ENCODE peak calls at places on chromosomes 1 and 21, in six cellular contexts. One of them, this sample, is unnamed.

GRCh38 chr1:200838676-200839445 is 33.9 kb upstream of the GPR25 start:
- DNase-seq in left lung: no peak
- DNase-seq in cardiac muscle cell: peak
- DNase-seq in lower leg skin: no peak
- DNase-seq in BE2C: no peak
- DNase-seq in left ventricle myocardium inferior: no peak
- DNase-seq in this sample: no peak

GRCh38 chr1:8162168-8162567 is 136.1 kb upstream of the ERRFI1 start:
- DNase-seq in left ventricle myocardium inferior: no peak
- DNase-seq in BE2C: no peak
- DNase-seq in left lung: no peak
- DNase-seq in lower leg skin: no peak
- DNase-seq in cardiac muscle cell: no peak
- DNase-seq in this sample: no peak

GRCh38 chr1:75861831-75862230 is 65.1 kb downstream of the MSH4 start:
- DNase-seq in cardiac muscle cell: no peak
- DNase-seq in lower leg skin: no peak
- DNase-seq in left ventricle myocardium inferior: no peak
- DNase-seq in BE2C: no peak
- DNase-seq in left lung: no peak
- DNase-seq in this sample: no peak

GRCh38 chr1:214277704-214278635 is 3.0 kb upstream of the SMYD2 start:
- DNase-seq in left ventricle myocardium inferior: no peak
- DNase-seq in cardiac muscle cell: peak
- DNase-seq in BE2C: no peak
- DNase-seq in left lung: no peak
- DNase-seq in lower leg skin: no peak
- DNase-seq in this sample: no peak

GRCh38 chr1:233211595-233211994 is 83.9 kb downstream of the PCNX2 start:
- DNase-seq in cardiac muscle cell: no peak
- DNase-seq in left ventricle myocardium inferior: no peak
- DNase-seq in left lung: no peak
- DNase-seq in lower leg skin: no peak
- DNase-seq in BE2C: no peak
- DNase-seq in this sample: no peak

GRCh38 chr21:44505673-44506278 is 34.2 kb downstream of the KRTAP10-1 start:
- DNase-seq in lower leg skin: no peak
- DNase-seq in BE2C: no peak
- DNase-seq in left lung: no peak
- DNase-seq in left ventricle myocardium inferior: no peak
- DNase-seq in cardiac muscle cell: no peak
- DNase-seq in this sample: no peak

GRCh38 chr21:26982767-26983166 is 15.9 kb upstream of the ADAMTS5 start:
- DNase-seq in lower leg skin: no peak
- DNase-seq in left lung: no peak
- DNase-seq in left ventricle myocardium inferior: no peak
- DNase-seq in BE2C: no peak
- DNase-seq in cardiac muscle cell: peak
- DNase-seq in this sample: no peak

GRCh38 chr1:4512622-4513021 is 141.8 kb upstream of the AJAP1 start:
- DNase-seq in left lung: no peak
- DNase-seq in cardiac muscle cell: no peak
- DNase-seq in left ventricle myocardium inferior: peak
- DNase-seq in BE2C: no peak
- DNase-seq in lower leg skin: no peak
- DNase-seq in this sample: no peak

GRCh38 chr1:59229138-59229537 is 67.8 kb upstream of the FGGY start:
- DNase-seq in lower leg skin: no peak
- DNase-seq in left lung: no peak
- DNase-seq in cardiac muscle cell: peak
- DNase-seq in BE2C: no peak
- DNase-seq in left ventricle myocardium inferior: no peak
- DNase-seq in this sample: no peak

GRCh38 chr1:112807117-112807516 is 92.0 kb upstream of the PPM1J start:
- DNase-seq in left lung: no peak
- DNase-seq in lower leg skin: no peak
- DNase-seq in left ventricle myocardium inferior: no peak
- DNase-seq in BE2C: no peak
- DNase-seq in cardiac muscle cell: no peak
- DNase-seq in this sample: no peak

GRCh38 chr1:172764378-172764777 is 105.5 kb downstream of the FASLG start:
- DNase-seq in cardiac muscle cell: no peak
- DNase-seq in left lung: no peak
- DNase-seq in lower leg skin: peak
- DNase-seq in left ventricle myocardium inferior: peak
- DNase-seq in BE2C: peak
- DNase-seq in this sample: no peak

GRCh38 chr1:39173995-39174380 is 30.5 kb upstream of the MACF1 start:
- DNase-seq in lower leg skin: no peak
- DNase-seq in cardiac muscle cell: no peak
- DNase-seq in BE2C: no peak
- DNase-seq in left ventricle myocardium inferior: no peak
- DNase-seq in left lung: no peak
- DNase-seq in this sample: no peak

GRCh38 chr1:12052008-12052573 is 11.0 kb upstream of the TNFRSF8 start:
- DNase-seq in BE2C: no peak
- DNase-seq in lower leg skin: no peak
- DNase-seq in cardiac muscle cell: peak
- DNase-seq in left ventricle myocardium inferior: peak
- DNase-seq in left lung: no peak
- DNase-seq in this sample: no peak

GRCh38 chr1:187928288-187928687 is 1099.5 kb downstream of the PLA2G4A start:
- DNase-seq in left ventricle myocardium inferior: no peak
- DNase-seq in lower leg skin: no peak
- DNase-seq in left lung: no peak
- DNase-seq in BE2C: peak
- DNase-seq in cardiac muscle cell: peak
- DNase-seq in this sample: no peak

GRCh38 chr1:218371927-218372672 is 27.0 kb downstream of the TGFB2 start:
- DNase-seq in lower leg skin: no peak
- DNase-seq in cardiac muscle cell: peak
- DNase-seq in BE2C: no peak
- DNase-seq in left ventricle myocardium inferior: no peak
- DNase-seq in left lung: no peak
- DNase-seq in this sample: no peak

GRCh38 chr1:149987297-149987595 is 23.3 kb downstream of the OTUD7B start:
- DNase-seq in lower leg skin: no peak
- DNase-seq in left ventricle myocardium inferior: no peak
- DNase-seq in BE2C: no peak
- DNase-seq in cardiac muscle cell: no peak
- DNase-seq in left lung: no peak
- DNase-seq in this sample: no peak

GRCh38 chr1:59511476-59512465 is 214.9 kb downstream of the FGGY start:
- DNase-seq in BE2C: no peak
- DNase-seq in cardiac muscle cell: peak
- DNase-seq in left lung: no peak
- DNase-seq in left ventricle myocardium inferior: no peak
- DNase-seq in lower leg skin: no peak
- DNase-seq in this sample: no peak

GRCh38 chr1:167460836-167461235 is 57.5 kb downstream of the CD247 start:
- DNase-seq in lower leg skin: peak
- DNase-seq in BE2C: no peak
- DNase-seq in cardiac muscle cell: no peak
- DNase-seq in left ventricle myocardium inferior: no peak
- DNase-seq in left lung: no peak
- DNase-seq in this sample: no peak

GRCh38 chr1:207017615-207018559 is 14.7 kb downstream of the C1orf116 start:
- DNase-seq in left ventricle myocardium inferior: peak
- DNase-seq in cardiac muscle cell: no peak
- DNase-seq in lower leg skin: no peak
- DNase-seq in left lung: no peak
- DNase-seq in BE2C: no peak
- DNase-seq in this sample: no peak

GRCh38 chr1:61502011-61502410 is 222.9 kb downstream of the TM2D1 start:
- DNase-seq in BE2C: no peak
- DNase-seq in lower leg skin: no peak
- DNase-seq in cardiac muscle cell: no peak
- DNase-seq in left ventricle myocardium inferior: no peak
- DNase-seq in left lung: no peak
- DNase-seq in this sample: no peak

GRCh38 chr1:157114183-157115121 is 14.8 kb upstream of the ETV3L start:
- DNase-seq in lower leg skin: peak
- DNase-seq in cardiac muscle cell: no peak
- DNase-seq in left lung: no peak
- DNase-seq in BE2C: no peak
- DNase-seq in left ventricle myocardium inferior: no peak
- DNase-seq in this sample: no peak

GRCh38 chr1:87212431-87213125 is 116.1 kb upstream of the LMO4 start:
- DNase-seq in left lung: no peak
- DNase-seq in lower leg skin: no peak
- DNase-seq in cardiac muscle cell: no peak
- DNase-seq in BE2C: no peak
- DNase-seq in left ventricle myocardium inferior: no peak
- DNase-seq in this sample: no peak

GRCh38 chr1:58941471-58942289 is 157.8 kb upstream of the JUN start:
- DNase-seq in BE2C: no peak
- DNase-seq in cardiac muscle cell: no peak
- DNase-seq in lower leg skin: no peak
- DNase-seq in left ventricle myocardium inferior: no peak
- DNase-seq in left lung: no peak
- DNase-seq in this sample: no peak

GRCh38 chr1:60942896-60943633 is 139.3 kb upstream of the NFIA start:
- DNase-seq in lower leg skin: no peak
- DNase-seq in left lung: no peak
- DNase-seq in BE2C: no peak
- DNase-seq in cardiac muscle cell: no peak
- DNase-seq in left ventricle myocardium inferior: no peak
- DNase-seq in this sample: no peak

GRCh38 chr1:219265026-219265515 is 91.4 kb downstream of the LYPLAL1 start:
- DNase-seq in lower leg skin: no peak
- DNase-seq in BE2C: no peak
- DNase-seq in cardiac muscle cell: no peak
- DNase-seq in left ventricle myocardium inferior: no peak
- DNase-seq in left lung: no peak
- DNase-seq in this sample: no peak

GRCh38 chr1:27109103-27109822 is 45.7 kb downstream of the SLC9A1 start:
- DNase-seq in cardiac muscle cell: peak
- DNase-seq in lower leg skin: no peak
- DNase-seq in left lung: no peak
- DNase-seq in BE2C: no peak
- DNase-seq in left ventricle myocardium inferior: no peak
- DNase-seq in this sample: no peak

GRCh38 chr1:18108313-18109057 is 887 bp downstream of the IGSF21 start:
- DNase-seq in left lung: no peak
- DNase-seq in lower leg skin: no peak
- DNase-seq in left ventricle myocardium inferior: no peak
- DNase-seq in cardiac muscle cell: no peak
- DNase-seq in BE2C: no peak
- DNase-seq in this sample: no peak

GRCh38 chr1:175314300-175314699 is 121.7 kb upstream of the KIAA0040 start:
- DNase-seq in left ventricle myocardium inferior: peak
- DNase-seq in lower leg skin: no peak
- DNase-seq in BE2C: no peak
- DNase-seq in cardiac muscle cell: no peak
- DNase-seq in left lung: no peak
- DNase-seq in this sample: no peak

GRCh38 chr1:2414297-2414958 is 2.1 kb upstream of the PEX10 start:
- DNase-seq in left ventricle myocardium inferior: peak
- DNase-seq in BE2C: peak
- DNase-seq in left lung: peak
- DNase-seq in cardiac muscle cell: peak
- DNase-seq in lower leg skin: peak
- DNase-seq in this sample: no peak

GRCh38 chr1:40706626-40707025 is 15.1 kb downstream of the NFYC start:
- DNase-seq in left lung: no peak
- DNase-seq in cardiac muscle cell: no peak
- DNase-seq in lower leg skin: no peak
- DNase-seq in BE2C: no peak
- DNase-seq in left ventricle myocardium inferior: no peak
- DNase-seq in this sample: no peak

GRCh38 chr1:7609311-7609994 is 161.6 kb upstream of the VAMP3 start:
- DNase-seq in cardiac muscle cell: no peak
- DNase-seq in lower leg skin: no peak
- DNase-seq in BE2C: no peak
- DNase-seq in left ventricle myocardium inferior: no peak
- DNase-seq in left lung: no peak
- DNase-seq in this sample: no peak

GRCh38 chr21:46142581-46143473 is 12.6 kb downstream of the FTCD start:
- DNase-seq in lower leg skin: no peak
- DNase-seq in BE2C: peak
- DNase-seq in left ventricle myocardium inferior: no peak
- DNase-seq in cardiac muscle cell: no peak
- DNase-seq in left lung: peak
- DNase-seq in this sample: no peak

GRCh38 chr1:111729271-111729921 is 9.8 kb downstream of the INKA2 start:
- DNase-seq in left ventricle myocardium inferior: peak
- DNase-seq in left lung: no peak
- DNase-seq in lower leg skin: peak
- DNase-seq in BE2C: no peak
- DNase-seq in cardiac muscle cell: no peak
- DNase-seq in this sample: no peak

GRCh38 chr1:154955039-154955717 is 721 bp downstream of the PBXIP1 start:
- DNase-seq in cardiac muscle cell: peak
- DNase-seq in BE2C: peak
- DNase-seq in left ventricle myocardium inferior: no peak
- DNase-seq in lower leg skin: no peak
- DNase-seq in left lung: no peak
- DNase-seq in this sample: no peak

GRCh38 chr1:1779691-1780597 is 1.7 kb upstream of the NADK start:
- DNase-seq in left lung: peak
- DNase-seq in cardiac muscle cell: peak
- DNase-seq in left ventricle myocardium inferior: peak
- DNase-seq in lower leg skin: no peak
- DNase-seq in BE2C: no peak
- DNase-seq in this sample: no peak

GRCh38 chr21:32537569-32537881 is 47.8 kb downstream of the TCP10L start:
- DNase-seq in left ventricle myocardium inferior: no peak
- DNase-seq in left lung: no peak
- DNase-seq in cardiac muscle cell: no peak
- DNase-seq in lower leg skin: no peak
- DNase-seq in BE2C: no peak
- DNase-seq in this sample: no peak
- TF ChIP-seq CTCF in left ventricle myocardium inferior: no peak
- TF ChIP-seq CTCF in left lung: no peak
- TF ChIP-seq CTCF in cardiac muscle cell: no peak
- TF ChIP-seq CTCF in lower leg skin: no peak
- TF ChIP-seq CTCF in BE2C: no peak
- TF ChIP-seq CTCF in this sample: no peak

GRCh38 chr1:110343249-110343648 is 4.1 kb downstream of the RBM15 start:
- DNase-seq in BE2C: no peak
- DNase-seq in left lung: no peak
- DNase-seq in left ventricle myocardium inferior: no peak
- DNase-seq in lower leg skin: no peak
- DNase-seq in cardiac muscle cell: no peak
- DNase-seq in this sample: no peak
- H3K4me3 ChIP-seq in BE2C: peak
- H3K4me3 ChIP-seq in left lung: no peak
- H3K4me3 ChIP-seq in left ventricle myocardium inferior: peak
- H3K4me3 ChIP-seq in lower leg skin: no peak
- H3K4me3 ChIP-seq in cardiac muscle cell: peak
- H3K4me3 ChIP-seq in this sample: no peak

GRCh38 chr21:25929859-25930520 is 195.2 kb downstream of the GABPA start:
- DNase-seq in lower leg skin: no peak
- DNase-seq in left lung: no peak
- DNase-seq in BE2C: no peak
- DNase-seq in cardiac muscle cell: peak
- DNase-seq in left ventricle myocardium inferior: no peak
- DNase-seq in this sample: no peak
- TF ChIP-seq CTCF in lower leg skin: no peak
- TF ChIP-seq CTCF in left lung: no peak
- TF ChIP-seq CTCF in BE2C: no peak
- TF ChIP-seq CTCF in cardiac muscle cell: peak
- TF ChIP-seq CTCF in left ventricle myocardium inferior: no peak
- TF ChIP-seq CTCF in this sample: no peak

GRCh38 chr1:47708658-47709301 is 270.9 kb downstream of the FOXD2 start:
- DNase-seq in left ventricle myocardium inferior: no peak
- DNase-seq in lower leg skin: no peak
- DNase-seq in cardiac muscle cell: peak
- DNase-seq in left lung: peak
- DNase-seq in BE2C: no peak
- DNase-seq in this sample: no peak
- H3K4me3 ChIP-seq in left ventricle myocardium inferior: peak
- H3K4me3 ChIP-seq in lower leg skin: no peak
- H3K4me3 ChIP-seq in cardiac muscle cell: peak
- H3K4me3 ChIP-seq in left lung: no peak
- H3K4me3 ChIP-seq in BE2C: no peak
- H3K4me3 ChIP-seq in this sample: no peak

This sample was measured in LNCaP clone FGC.